ENCODE peak calls at places on chromosomes 13 and 19, in eight cellular contexts. O is neural progenitor cell, V is mammary epithelial cell, G is MM.1S, H is keratinocyte, Q is HCT116, W is PC-9, K is GM23248. Z is an unnamed sample. For H3K4me1, the result is how much of the 10 kb centered on the place peaks cover.

GRCh38 chr19:1133471-1133929 is 29.7 kb downstream of the GPX4 start:
- DNase-seq in O (no peak), V (no peak), G (peak), H (no peak), Q (peak), W (no peak), K (no peak), Z (peak)

GRCh38 chr13:38657191-38657590 is 29.7 kb upstream of the FREM2 start:
- DNase-seq in O (no peak), V (peak), G (no peak), H (no peak), Q (no peak), W (no peak), K (peak), Z (peak)

GRCh38 chr13:75881109-75881775 is 245.1 kb downstream of the LMO7 start:
- DNase-seq in O (no peak), V (no peak), G (no peak), H (no peak), Q (no peak), W (no peak), K (no peak), Z (no peak)

GRCh38 chr19:33751386-33751770 is 45.3 kb upstream of the KCTD15 start:
- DNase-seq in O (no peak), V (no peak), G (no peak), H (no peak), Q (no peak), W (no peak), K (no peak), Z (no peak)

GRCh38 chr13:25874064-25874737 is 177.6 kb downstream of the SHISA2 start:
- DNase-seq in O (no peak), V (no peak), G (no peak), H (no peak), Q (no peak), W (no peak), K (no peak), Z (no peak)

GRCh38 chr19:14114854-14115253 is 2.7 kb downstream of the PRKACA start:
- DNase-seq in O (peak), V (no peak), G (peak), H (no peak), Q (no peak), W (peak), K (peak), Z (no peak)

GRCh38 chr19:55857974-55858373 is 21.6 kb downstream of the NLRP4 start:
- DNase-seq in O (no peak), V (no peak), G (no peak), H (no peak), Q (no peak), W (no peak), K (no peak), Z (no peak)

GRCh38 chr19:42528354-42529247 is at the start of gene CEACAM1:
- DNase-seq in O (no peak), V (peak), G (peak), H (no peak), Q (no peak), W (peak), K (peak), Z (peak)

GRCh38 chr19:9941236-9941635 is 4.9 kb upstream of the OLFM2 start:
- DNase-seq in O (no peak), V (no peak), G (no peak), H (no peak), Q (no peak), W (no peak), K (peak), Z (no peak)

GRCh38 chr13:101301053-101301452 is 115.3 kb downstream of the NALCN start:
- DNase-seq in O (no peak), V (no peak), G (no peak), H (no peak), Q (no peak), W (no peak), K (no peak), Z (no peak)

GRCh38 chr13:110330491-110331001 is 23.5 kb downstream of the COL4A2 start:
- DNase-seq in O (no peak), V (no peak), G (no peak), H (no peak), Q (no peak), W (no peak), K (peak), Z (no peak)

GRCh38 chr19:629961-630714 is 3.2 kb downstream of the POLRMT start:
- DNase-seq in O (no peak), V (no peak), G (no peak), H (no peak), Q (no peak), W (no peak), K (no peak), Z (no peak)

GRCh38 chr13:39302855-39303254 is 264.6 kb downstream of the NHLRC3 start:
- DNase-seq in O (no peak), V (no peak), G (no peak), H (no peak), Q (no peak), W (no peak), K (no peak), Z (no peak)

GRCh38 chr13:105341256-105341655 is 1194.2 kb downstream of the EFNB2 start:
- DNase-seq in O (no peak), V (no peak), G (no peak), H (no peak), Q (no peak), W (no peak), K (no peak), Z (no peak)

GRCh38 chr19:28876604-28877123 is 336.3 kb downstream of the UQCRFS1 start:
- DNase-seq in O (no peak), V (no peak), G (no peak), H (no peak), Q (no peak), W (no peak), K (peak), Z (no peak)

GRCh38 chr13:50149143-50149703 is 134.0 kb downstream of the KCNRG start:
- DNase-seq in O (no peak), V (no peak), G (no peak), H (no peak), Q (no peak), W (no peak), K (no peak), Z (no peak)

GRCh38 chr13:46607768-46608553 is 55.0 kb downstream of the LRCH1 start:
- DNase-seq in O (no peak), V (no peak), G (no peak), H (no peak), Q (peak), W (no peak), K (no peak), Z (no peak)

GRCh38 chr13:46606915-46607413 is 54.0 kb downstream of the LRCH1 start:
- DNase-seq in O (no peak), V (no peak), G (no peak), H (no peak), Q (no peak), W (no peak), K (no peak), Z (no peak)

GRCh38 chr13:46609726-46610125 is 56.8 kb downstream of the LRCH1 start:
- DNase-seq in O (no peak), V (no peak), G (no peak), H (no peak), Q (no peak), W (no peak), K (no peak), Z (no peak)

GRCh38 chr13:46605824-46606554 is 53.0 kb downstream of the LRCH1 start:
- DNase-seq in O (no peak), V (no peak), G (no peak), H (no peak), Q (no peak), W (no peak), K (no peak), Z (no peak)

DNA sequence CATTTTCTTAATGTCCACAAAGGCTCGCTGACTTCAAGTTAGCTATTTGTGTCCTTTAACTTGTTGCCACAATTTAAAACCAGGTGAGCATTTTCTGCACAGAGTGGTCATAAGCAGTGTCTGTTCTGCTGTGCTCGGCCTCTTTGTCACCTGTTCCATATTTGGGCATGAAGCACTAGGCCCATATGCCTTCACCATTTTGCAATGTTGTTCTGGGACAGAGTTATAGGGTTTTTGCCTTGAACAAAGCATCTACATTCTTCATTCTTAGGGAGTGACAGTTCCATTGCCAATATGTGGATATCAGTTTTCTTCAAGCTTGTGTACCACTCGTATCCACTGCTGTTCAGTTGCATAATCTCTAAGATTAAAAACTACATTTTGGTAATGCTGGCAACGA is 56.1 kb downstream of the LRCH1 start:
- DNase-seq in O (no peak), V (no peak), G (no peak), H (no peak), Q (no peak), W (no peak), K (no peak), Z (no peak)
- H3K4me1 ChIP-seq in O (under half), V (under half), G (under half), H (under half), Q (under half), W (under half), K (under half), Z (under half)

DNA sequence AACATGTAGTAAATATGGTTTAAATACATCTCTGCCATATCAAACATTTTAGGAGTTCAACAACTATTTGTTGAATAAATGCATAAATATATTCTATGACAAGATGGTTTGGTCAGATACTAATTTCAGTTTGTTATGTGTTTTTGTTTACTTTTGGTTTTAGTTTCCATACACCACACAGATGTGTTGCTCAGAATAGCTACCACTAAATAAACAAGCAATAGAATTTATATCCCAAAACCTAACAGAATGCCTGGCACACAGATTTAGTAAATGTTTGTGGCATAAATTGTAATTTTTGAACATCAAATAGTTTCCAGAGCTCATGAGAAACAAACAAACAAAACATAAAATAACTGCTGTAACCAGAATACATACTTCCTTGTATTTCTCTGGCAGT is 126.8 kb upstream of the ATXN8OS start:
- DNase-seq in O (no peak), V (no peak), G (peak), H (no peak), Q (no peak), W (no peak), K (no peak), Z (no peak)
- TF ChIP-seq EZH2 in O (no peak), V (no peak), G (no peak), H (no peak), Q (no peak), W (no peak), K (no peak), Z (no peak)

DNA sequence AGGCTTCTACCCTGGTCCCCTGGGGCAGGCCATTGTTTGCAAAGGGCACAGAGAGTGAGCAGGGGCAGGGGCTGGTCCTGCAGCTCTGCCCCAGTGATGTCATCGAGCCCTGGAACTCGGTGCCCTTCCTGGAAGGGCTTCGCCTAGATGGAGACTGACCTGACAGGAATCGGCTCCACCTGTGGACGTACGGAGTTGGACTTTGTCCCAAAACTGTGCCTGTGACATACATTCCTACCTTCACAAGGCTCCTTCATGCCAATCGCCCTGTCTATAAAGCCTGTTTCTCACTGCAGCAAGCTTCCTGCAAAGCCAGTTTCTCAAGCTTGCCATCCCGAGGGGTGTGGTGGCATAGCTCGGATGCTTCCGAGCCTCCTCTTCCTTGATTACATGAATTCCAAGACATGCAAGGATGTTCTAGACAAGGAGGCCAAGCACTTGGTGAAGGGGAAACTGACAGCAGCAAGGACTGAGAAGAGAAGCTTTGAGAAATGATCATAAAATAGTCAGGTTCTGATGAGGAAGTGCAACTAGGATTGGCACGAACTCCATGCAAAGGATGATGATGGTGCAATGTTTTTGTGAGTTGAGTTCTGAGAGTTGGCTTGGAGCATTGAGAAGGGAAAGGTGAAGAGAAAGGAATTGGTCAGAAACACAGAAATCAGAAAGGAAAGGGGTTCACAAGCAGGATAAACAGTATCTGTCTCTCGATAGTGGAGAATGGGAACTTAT is 73.6 kb upstream of the STK24 start:
- DNase-seq in O (no peak), V (no peak), G (no peak), H (no peak), Q (no peak), W (peak), K (no peak), Z (no peak)
- H3K4me1 ChIP-seq in O (under half), V (under half), G (under half), H (under half), Q (under half), W (half or more), K (under half), Z (under half)

DNA sequence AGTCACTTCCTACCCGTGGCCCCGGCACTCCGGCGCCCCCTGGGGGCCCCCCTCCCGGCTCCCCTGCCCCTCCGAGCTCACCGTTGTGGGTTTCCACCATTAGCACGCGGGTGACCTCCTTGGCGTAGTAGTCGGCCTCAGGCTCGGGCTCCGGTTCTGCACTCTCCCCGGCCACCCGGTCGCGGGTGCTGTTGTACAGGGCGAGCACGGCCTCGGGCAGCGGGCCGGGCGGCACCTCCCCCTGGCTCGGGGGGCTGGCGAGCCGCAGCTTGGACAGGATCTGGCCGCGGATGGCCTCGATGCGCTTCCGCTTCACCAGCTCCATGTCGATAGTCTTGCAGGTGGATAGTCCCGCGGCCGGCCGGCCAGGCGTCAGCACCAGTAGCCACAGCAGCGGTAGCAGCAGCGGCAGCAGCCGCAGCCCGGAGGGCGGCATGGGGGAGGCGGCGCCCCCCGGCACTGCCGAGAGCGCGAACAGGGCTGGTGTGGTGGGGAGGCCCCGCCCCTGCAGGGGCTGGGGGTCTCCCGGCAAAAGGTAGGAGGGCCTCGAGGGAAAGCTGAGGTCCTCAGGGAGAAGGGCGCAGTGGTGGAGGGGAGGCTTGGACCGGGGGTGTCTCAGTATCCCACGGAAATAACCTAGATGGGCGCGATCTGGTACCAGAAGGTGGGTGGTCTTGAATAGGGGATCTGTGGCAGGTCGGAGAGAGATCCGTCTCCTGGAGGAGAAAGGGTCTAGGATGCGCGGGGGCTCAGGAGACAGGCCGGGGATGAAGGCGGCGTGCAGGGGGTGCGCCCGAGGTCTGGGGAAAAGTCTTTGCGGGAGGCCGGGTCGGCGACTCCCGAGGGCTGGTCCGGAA is 885 bp downstream of the TGFB1 start:
- DNase-seq in O (peak), V (peak), G (peak), H (no peak), Q (no peak), W (peak), K (peak), Z (peak)
- TF ChIP-seq EZH2 in O (peak), V (no peak), G (no peak), H (no peak), Q (no peak), W (no peak), K (no peak), Z (no peak)

GRCh38 chr19:45128109-45128508 is 32.7 kb downstream of the NKPD1 start:
- DNase-seq in O (no peak), V (no peak), G (no peak), H (no peak), Q (no peak), W (no peak), K (no peak), Z (no peak)
- H3K4me1 ChIP-seq in O (under half), V (under half), G (under half), H (under half), Q (under half), W (under half), K (under half), Z (under half)

GRCh38 chr19:7916137-7916907 is 1.7 kb downstream of the TGFBR3L start:
- DNase-seq in O (peak), V (no peak), G (peak), H (no peak), Q (no peak), W (no peak), K (peak), Z (peak)
- TF ChIP-seq EZH2 in O (peak), V (no peak), G (no peak), H (peak), Q (no peak), W (no peak), K (no peak), Z (no peak)

GRCh38 chr19:38288127-38288855 is 15.8 kb upstream of the C19orf33 start:
- DNase-seq in O (no peak), V (no peak), G (no peak), H (no peak), Q (no peak), W (no peak), K (no peak), Z (no peak)

GRCh38 chr19:38290631-38291147 is 13.4 kb upstream of the C19orf33 start:
- DNase-seq in O (no peak), V (peak), G (no peak), H (no peak), Q (no peak), W (peak), K (peak), Z (no peak)

GRCh38 chr19:38289955-38290354 is 14.1 kb upstream of the C19orf33 start:
- DNase-seq in O (no peak), V (no peak), G (no peak), H (no peak), Q (no peak), W (no peak), K (no peak), Z (no peak)

GRCh38 chr19:38285567-38285966 is 18.5 kb upstream of the C19orf33 start:
- DNase-seq in O (no peak), V (no peak), G (no peak), H (no peak), Q (no peak), W (no peak), K (peak), Z (no peak)

DNA sequence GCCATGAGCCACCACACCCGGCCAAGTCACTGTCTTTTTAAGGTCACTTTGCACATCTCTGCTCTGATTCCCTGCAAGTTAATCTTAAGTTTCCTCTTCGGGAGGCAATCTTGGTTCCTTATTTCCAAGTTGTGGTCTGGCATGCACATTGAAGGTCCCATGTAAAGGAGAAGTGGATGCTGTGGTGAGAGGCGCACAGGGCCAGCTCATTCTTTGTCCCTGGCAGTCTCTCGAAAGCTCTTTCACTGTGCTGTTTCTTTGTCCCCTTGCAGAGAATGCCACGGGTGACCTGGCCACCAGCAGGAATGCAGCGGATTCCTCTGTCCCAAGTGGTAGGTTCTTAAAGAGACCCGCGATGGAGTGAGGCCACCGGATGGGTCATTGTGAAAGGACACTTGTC is 16.4 kb upstream of the C19orf33 start:
- DNase-seq in O (peak), V (no peak), G (no peak), H (no peak), Q (no peak), W (no peak), K (no peak), Z (no peak)
- H3K4me1 ChIP-seq in O (under half), V (under half), G (under half), H (under half), Q (under half), W (under half), K (under half), Z (under half)

GRCh38 chr19:18339703-18340102 is 695 bp upstream of the PGPEP1 start:
- DNase-seq in O (peak), V (no peak), G (peak), H (no peak), Q (no peak), W (peak), K (peak), Z (no peak)

GRCh38 chr19:18338471-18339001 is 1.9 kb upstream of the PGPEP1 start:
- DNase-seq in O (no peak), V (no peak), G (no peak), H (no peak), Q (no peak), W (no peak), K (no peak), Z (no peak)

GRCh38 chr19:18340990-18341868 is 831 bp downstream of the PGPEP1 start:
- DNase-seq in O (peak), V (no peak), G (peak), H (no peak), Q (no peak), W (peak), K (peak), Z (peak)

GRCh38 chr19:18342090-18342632 is 1.8 kb downstream of the PGPEP1 start:
- DNase-seq in O (no peak), V (no peak), G (no peak), H (no peak), Q (no peak), W (no peak), K (no peak), Z (no peak)

DNA sequence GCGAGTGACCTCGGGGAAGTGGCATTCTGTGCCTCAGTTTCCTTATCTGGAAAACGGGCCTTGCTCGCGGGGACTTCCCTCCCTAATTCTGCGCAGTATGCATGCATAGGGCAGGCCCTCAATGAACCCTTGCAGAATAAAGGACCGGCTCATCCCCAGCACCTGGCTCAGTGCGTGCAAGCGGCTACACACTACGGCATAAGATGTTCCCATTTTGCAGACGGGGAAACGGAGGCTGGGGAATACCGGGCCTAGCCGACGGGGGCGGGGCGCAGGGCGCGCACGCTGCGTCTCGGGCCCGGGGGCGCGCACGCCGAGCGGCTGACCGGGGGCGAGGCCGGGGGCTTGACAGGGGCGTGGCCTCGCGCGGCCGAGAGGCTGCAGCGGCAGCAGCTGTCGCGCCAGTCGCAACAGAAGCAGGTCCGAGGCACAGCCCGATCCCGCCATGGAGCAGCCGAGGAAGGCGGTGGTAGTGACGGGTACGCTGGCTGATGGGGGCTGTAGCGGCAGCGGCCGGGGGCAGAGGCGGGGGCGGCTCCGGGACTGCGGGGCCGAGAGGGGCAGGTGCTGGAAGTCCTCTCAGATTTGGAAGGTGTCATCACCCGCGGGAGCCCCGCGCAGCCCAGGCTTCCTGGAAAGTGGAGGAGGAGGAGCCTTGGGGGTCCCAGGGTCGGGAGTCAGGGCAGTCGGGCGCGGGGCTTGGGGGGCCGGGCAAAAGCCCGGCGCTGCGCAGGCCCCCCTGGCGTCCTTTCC is at the start of gene PGPEP1:
- DNase-seq in O (peak), V (no peak), G (peak), H (no peak), Q (no peak), W (peak), K (peak), Z (peak)
- TF ChIP-seq EZH2 in O (no peak), V (no peak), G (no peak), H (no peak), Q (no peak), W (no peak), K (no peak), Z (no peak)

Z was measured in A673.